ENCODE peak calls at places on chromosomes 3 and 15, in seven cellular contexts. I is fibroblast of lung, G is psoas muscle, U is ovary, N is transverse colon, H is right atrium auricular region, Q is neural progenitor cell. W is an unnamed sample.

GRCh38 chr15:44550256-44550655 is 13.3 kb downstream of the EIF3J start:
- DNase-seq in I (peak; percentile 62), G (no peak), U (no peak), N (no peak), H (no peak), Q (no peak), W (no peak)

GRCh38 chr3:124834723-124835718 is 52.1 kb downstream of the ITGB5 start:
- DNase-seq in I (peak; percentile 91), G (peak; percentile 80), U (peak; percentile 47), N (peak; percentile 75), H (peak; percentile 76), Q (peak; percentile 62), W (no peak)

GRCh38 chr3:188687389-188687788 is 484.4 kb upstream of the TPRG1 start:
- DNase-seq in I (peak; percentile 65), G (no peak), U (no peak), N (no peak), H (no peak), Q (peak; percentile 29), W (no peak)

GRCh38 chr3:191070762-191071365 is 128.2 kb upstream of the OSTN start:
- DNase-seq in I (peak; percentile 37), G (no peak), U (no peak), N (no peak), H (no peak), Q (no peak), W (no peak)

GRCh38 chr15:70522323-70522966 is 240.9 kb downstream of the UACA start:
- DNase-seq in I (no peak), G (no peak), U (no peak), N (no peak), H (no peak), Q (no peak), W (no peak)

GRCh38 chr15:97904196-97904572 is 56.3 kb upstream of the ARRDC4 start:
- DNase-seq in I (peak; percentile 64), G (peak; percentile 83), U (peak; percentile 47), N (peak; percentile 77), H (no peak), Q (peak; percentile 91), W (peak; percentile 58)

GRCh38 chr3:116140100-116140689 is 305.1 kb downstream of the LSAMP start:
- DNase-seq in I (peak; percentile 72), G (no peak), U (no peak), N (no peak), H (no peak), Q (peak; percentile 26), W (no peak)

GRCh38 chr15:38670142-38671002 is 105.8 kb upstream of the RASGRP1 start:
- DNase-seq in I (no peak), G (no peak), U (no peak), N (peak; percentile 25), H (no peak), Q (no peak), W (no peak)

GRCh38 chr15:78222745-78223395 is 11.5 kb downstream of the ACSBG1 start:
- DNase-seq in I (no peak), G (no peak), U (no peak), N (no peak), H (no peak), Q (no peak), W (peak; percentile 14)

GRCh38 chr3:30007668-30008067 is 598.7 kb upstream of the TGFBR2 start:
- DNase-seq in I (no peak), G (no peak), U (no peak), N (no peak), H (no peak), Q (no peak), W (no peak)

GRCh38 chr3:153029350-153029749 is 132.7 kb upstream of the RAP2B start:
- DNase-seq in I (peak; percentile 62), G (no peak), U (no peak), N (no peak), H (no peak), Q (no peak), W (no peak)

GRCh38 chr3:23079976-23080375 is 123.2 kb upstream of the UBE2E2 start:
- DNase-seq in I (peak; percentile 6), G (no peak), U (no peak), N (peak; percentile 52), H (no peak), Q (no peak), W (no peak)

GRCh38 chr15:85588657-85589056 is 206.1 kb downstream of the KLHL25 start:
- DNase-seq in I (peak; percentile 63), G (no peak), U (no peak), N (no peak), H (no peak), Q (no peak), W (no peak)

GRCh38 chr15:85593809-85594441 is 200.8 kb downstream of the KLHL25 start:
- DNase-seq in I (no peak), G (no peak), U (no peak), N (no peak), H (no peak), Q (no peak), W (no peak)

GRCh38 chr15:85589873-85590272 is 204.9 kb downstream of the KLHL25 start:
- DNase-seq in I (peak; percentile 70), G (no peak), U (no peak), N (no peak), H (no peak), Q (no peak), W (no peak)

GRCh38 chr15:85591622-85592021 is 203.1 kb downstream of the KLHL25 start:
- DNase-seq in I (no peak), G (no peak), U (no peak), N (no peak), H (no peak), Q (no peak), W (no peak)

GRCh38 chr15:85592148-85592547 is 202.6 kb downstream of the KLHL25 start:
- DNase-seq in I (peak; percentile 82), G (no peak), U (no peak), N (no peak), H (no peak), Q (no peak), W (no peak)
- H3K4me1 ChIP-seq in I (peaks cover 2% of the 10 kb centered on the region), G (peaks cover 55% of the 10 kb centered on the region), U (no peaks in the 10 kb centered on the region), N (peaks cover 48% of the 10 kb centered on the region), H (no peaks in the 10 kb centered on the region), Q (peaks cover 6% of the 10 kb centered on the region), W (peaks cover 78% of the 10 kb centered on the region)

GRCh38 chr3:62259924-62260323 is 113.4 kb downstream of the FEZF2 start:
- DNase-seq in I (no peak), G (no peak), U (no peak), N (no peak), H (no peak), Q (no peak), W (no peak)
- H3K27ac ChIP-seq in I (no peak overlapping the region), G (no peak overlapping the region), U (no peak overlapping the region), N (no peak overlapping the region), H (no peak overlapping the region), Q (no peak overlapping the region), W (no peak overlapping the region)

GRCh38 chr3:134190272-134190671 is 60.4 kb downstream of the RYK start:
- DNase-seq in I (no peak), G (no peak), U (no peak), N (no peak), H (no peak), Q (no peak), W (no peak)
- TF ChIP-seq CTCF in I (no peak), G (no peak), U (no peak), N (no peak), H (no peak), Q (no peak), W (no peak)

DNA sequence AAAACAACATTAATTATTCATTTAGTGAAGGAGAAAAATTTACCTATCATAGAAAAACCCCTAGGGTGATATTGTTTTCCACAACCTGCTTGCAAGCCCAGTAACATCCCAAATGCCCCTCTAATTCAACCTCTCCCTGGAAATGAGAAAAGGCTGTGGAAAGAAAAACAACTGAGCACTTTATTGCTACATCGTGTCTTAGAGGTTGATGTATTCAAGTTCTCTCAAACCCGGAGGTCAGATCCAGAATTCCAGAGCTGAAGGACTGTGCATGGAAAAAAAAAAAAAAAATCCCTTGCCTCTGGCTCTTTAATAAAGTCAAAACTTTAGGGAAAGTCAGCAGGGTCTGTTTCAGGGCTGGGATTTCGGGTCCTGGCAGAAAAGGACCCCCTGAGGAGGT is 207.3 kb upstream of the ADAMTS9 start:
- DNase-seq in I (no peak), G (no peak), U (no peak), N (no peak), H (no peak), Q (no peak), W (no peak)
- H3K4me1 ChIP-seq in I (no peaks in the 10 kb centered on the region), G (peaks cover 3% of the 10 kb centered on the region), U (peaks cover 18% of the 10 kb centered on the region), N (peaks cover 5% of the 10 kb centered on the region), H (no peaks in the 10 kb centered on the region), Q (peaks cover 10% of the 10 kb centered on the region), W (no peaks in the 10 kb centered on the region)

DNA sequence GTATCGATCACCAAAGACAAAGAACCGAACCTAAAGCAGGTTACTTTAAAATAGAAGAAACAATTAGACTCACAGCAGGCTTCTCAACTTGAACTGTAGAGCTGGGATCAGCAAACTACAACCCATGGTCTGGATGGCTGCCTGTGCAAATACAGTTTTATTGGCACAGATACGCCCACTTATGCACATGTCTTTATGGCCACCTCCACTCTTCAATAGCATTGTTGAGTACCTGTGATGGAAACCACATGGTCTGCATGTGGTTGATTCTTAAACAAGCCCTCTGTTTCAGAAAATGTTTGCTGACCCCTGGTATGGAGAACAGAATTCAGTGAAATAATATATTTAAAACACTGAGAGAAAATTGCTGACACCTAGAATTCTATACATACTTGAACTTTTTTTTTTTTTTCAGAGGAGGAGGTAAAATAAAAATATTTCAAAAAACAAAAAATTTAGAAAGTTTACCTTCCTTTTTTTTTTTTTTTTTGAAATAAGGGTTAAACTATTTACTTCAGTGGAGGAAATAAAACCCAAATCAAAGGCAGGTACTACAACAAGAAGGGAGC is 263.8 kb upstream of the ATP10A start:
- DNase-seq in I (no peak), G (no peak), U (no peak), N (no peak), H (no peak), Q (no peak), W (no peak)
- H3K27ac ChIP-seq in I (no peak overlapping the region), G (no peak overlapping the region), U (no peak overlapping the region), N (no peak overlapping the region), H (no peak overlapping the region), Q (no peak overlapping the region), W (no peak overlapping the region)